ENCODE peak calls at places on chromosomes 5 and 9, in four cellular contexts. Z is H1, U is HCT116, F is HepG2. W is an unnamed sample.

GRCh38 chr5:138641547-138642298 is 66.5 kb upstream of the HSPA9 start:
- DNase-seq in Z (peak; percentile 98), U (peak; percentile 48), F (peak; percentile 50), W (peak; percentile 74)

GRCh38 chr9:975740-976257 is 656 bp upstream of the DMRT3 start:
- DNase-seq in Z (no peak), U (no peak), F (no peak), W (no peak)

GRCh38 chr5:3343211-3343610 is 252.4 kb upstream of the IRX1 start:
- DNase-seq in F (no peak), Z (no peak), U (no peak), W (no peak)

GRCh38 chr5:58241383-58241782 is 218.5 kb downstream of the PLK2 start:
- DNase-seq in F (no peak), Z (no peak), U (no peak), W (no peak)

GRCh38 chr5:29001666-29002065 is 1963.3 kb upstream of the CDH9 start:
- DNase-seq in F (no peak), U (no peak), Z (no peak), W (no peak)

GRCh38 chr9:128553695-128554094 is 1.3 kb downstream of the SPTAN1 start:
- DNase-seq in F (no peak), U (no peak), Z (no peak), W (no peak)

GRCh38 chr5:5492087-5492933 is 69.8 kb downstream of the ICE1 start:
- DNase-seq in U (peak; percentile 57), F (peak; percentile 54), Z (no peak), W (peak; percentile 81)

GRCh38 chr9:133111461-133112360 is 9.3 kb downstream of the RALGDS start:
- DNase-seq in F (no peak), Z (no peak), U (no peak), W (no peak)

GRCh38 chr5:88480245-88480644 is 211.6 kb upstream of the TMEM161B start:
- DNase-seq in Z (no peak), U (no peak), F (no peak), W (peak; percentile 4)

DNA sequence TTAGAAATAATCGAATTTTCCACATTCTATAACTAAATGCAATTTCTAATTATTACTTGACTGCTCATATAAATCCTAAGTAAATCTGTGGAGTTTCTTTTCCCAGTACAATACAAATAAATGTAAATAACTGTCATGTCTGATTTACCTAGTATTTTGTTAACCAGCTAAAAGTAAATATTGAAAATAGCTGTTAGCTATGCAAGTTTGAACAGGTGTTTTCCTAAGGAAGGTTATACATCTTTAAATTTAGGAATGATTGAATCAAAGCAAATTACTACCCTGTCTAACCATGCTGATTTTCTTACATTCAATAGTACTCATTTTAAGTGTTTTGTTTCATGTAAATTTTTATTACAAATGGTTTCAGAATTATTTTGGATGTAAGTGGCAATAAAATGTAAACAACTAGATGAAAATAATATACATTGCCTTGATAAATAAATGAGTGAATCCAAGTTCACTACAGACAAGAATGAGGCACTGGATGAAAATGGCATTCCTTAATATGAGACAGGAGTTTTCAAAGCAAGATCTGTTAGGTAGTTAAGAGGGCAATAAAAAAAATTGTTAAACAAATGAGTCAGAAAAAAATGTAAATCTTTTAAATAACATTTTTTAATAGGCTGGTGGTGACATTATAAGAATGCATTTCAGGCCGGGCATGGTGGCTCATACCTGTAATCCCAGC is 15.8 kb downstream of the MCIDAS start:
- DNase-seq in Z (no peak), U (no peak), F (no peak), W (no peak)
- TF ChIP-seq YY1 in Z (no peak), U (no peak), F (no peak), W (no peak)

GRCh38 chr5:55172051-55172899 is 702 bp downstream of the CDC20B start:
- DNase-seq in F (peak; percentile 80), Z (no peak), U (peak; percentile 85), W (peak; percentile 79)
- TF ChIP-seq YY1 in F (no peak), Z (no peak), U (no peak), W (no peak)

GRCh38 chr5:107696071-107696470 is 25.3 kb upstream of the EFNA5 start:
- DNase-seq in U (no peak), Z (no peak), F (no peak), W (no peak)
- TF ChIP-seq YY1 in U (no peak), Z (no peak), F (no peak), W (no peak)

DNA sequence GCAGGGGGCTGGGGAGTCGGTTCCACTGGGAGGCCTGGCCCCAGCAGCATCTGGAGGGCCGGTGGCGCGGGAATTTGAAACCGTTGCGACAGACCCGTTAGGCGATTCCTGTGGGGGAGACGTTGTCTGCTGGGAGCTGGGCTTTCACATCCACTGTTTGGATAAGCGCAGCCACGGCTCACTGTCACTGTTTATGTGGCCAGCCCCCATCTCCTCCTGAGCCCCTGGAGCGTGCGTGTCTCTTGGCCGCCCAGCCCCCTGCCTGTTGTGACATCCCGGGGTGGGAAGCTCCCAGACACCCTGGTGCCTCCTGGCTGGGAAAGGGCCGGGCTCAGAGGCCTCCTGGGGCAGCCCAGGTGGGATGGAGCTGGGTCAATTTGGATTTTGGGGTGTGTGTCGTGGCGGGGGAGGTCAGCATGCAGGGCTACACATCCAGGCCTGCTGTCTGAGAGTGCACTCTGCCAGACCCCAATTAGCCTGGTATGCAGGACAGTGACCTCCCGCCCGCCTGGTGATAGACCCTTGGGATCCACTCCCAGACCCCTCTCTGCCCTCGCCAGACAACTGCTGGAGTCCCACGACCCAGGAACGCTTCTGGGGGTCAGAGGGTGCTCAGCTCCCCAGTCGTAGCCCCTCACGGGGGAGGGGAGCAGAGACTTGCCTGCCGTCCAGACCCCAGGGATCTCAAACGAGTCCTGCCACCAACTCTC is 62.0 kb upstream of the RNU6ATAC start:
- DNase-seq in F (peak; percentile 83), U (no peak), Z (no peak), W (no peak)
- TF ChIP-seq YY1 in F (no peak), U (no peak), Z (no peak), W (no peak)

GRCh38 chr5:71925608-71926091 is 181.6 kb upstream of the MAP1B start:
- DNase-seq in F (no peak), U (no peak), Z (no peak), W (no peak)

GRCh38 chr5:71924980-71925379 is 182.3 kb upstream of the MAP1B start:
- DNase-seq in U (no peak), F (no peak), Z (no peak), W (no peak)

GRCh38 chr5:71923755-71924154 is 183.5 kb upstream of the MAP1B start:
- DNase-seq in Z (no peak), F (no peak), U (no peak), W (no peak)

GRCh38 chr5:71922584-71923106 is 184.6 kb upstream of the MAP1B start:
- DNase-seq in F (peak; percentile 3), U (peak; percentile 85), Z (no peak), W (no peak)

GRCh38 chr5:71924325-71924724 is 182.9 kb upstream of the MAP1B start:
- DNase-seq in Z (no peak), U (no peak), F (no peak), W (no peak)
- TF ChIP-seq YY1 in Z (no peak), U (no peak), F (no peak), W (no peak)

GRCh38 chr5:446864-447263 is 3.9 kb downstream of the EXOC3 start:
- DNase-seq in F (peak; percentile 42), Z (no peak), U (peak; percentile 24), W (peak; percentile 58)
- TF ChIP-seq YY1 in F (no peak), Z (no peak), U (no peak), W (no peak)

DNA sequence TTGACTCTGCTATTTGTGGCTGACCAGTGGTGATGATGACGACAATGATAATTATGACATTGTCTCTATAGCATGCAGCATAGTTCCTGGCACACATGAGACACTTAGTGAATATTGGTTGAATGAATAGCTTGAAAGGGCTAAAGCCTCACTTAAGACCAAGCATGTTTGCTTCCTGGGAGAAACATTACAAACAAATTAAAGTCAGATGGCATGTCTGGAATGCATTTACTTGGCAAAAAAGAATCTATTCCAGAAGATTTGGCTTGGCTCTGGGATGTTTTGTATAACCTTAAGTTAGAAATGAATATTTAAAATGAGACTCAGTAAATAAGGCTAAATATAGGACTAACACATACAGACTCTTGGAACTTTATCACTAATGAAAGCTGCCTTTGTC is 21.6 kb downstream of the GAS1 start:
- DNase-seq in U (no peak), F (no peak), Z (no peak), W (no peak)
- TF ChIP-seq YY1 in U (no peak), F (no peak), Z (no peak), W (no peak)

DNA sequence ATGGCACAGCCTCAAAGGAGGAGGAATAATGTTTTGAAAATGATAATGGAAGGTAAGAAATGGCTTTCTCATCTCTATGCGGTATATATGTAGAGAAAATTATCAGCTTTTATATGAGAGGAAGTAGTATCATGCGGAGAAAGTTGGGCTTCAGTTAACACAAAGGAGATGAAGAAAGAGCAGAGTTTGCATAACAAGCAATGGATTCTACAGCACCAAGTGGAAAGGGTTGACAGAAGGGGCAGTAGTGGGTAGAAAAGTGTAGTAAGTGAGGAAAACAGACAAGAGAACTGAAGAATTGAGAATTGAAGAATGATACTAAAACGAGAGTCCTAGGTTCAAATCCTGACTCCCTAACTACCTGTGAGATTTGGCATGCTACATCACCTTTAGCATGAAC is 51.0 kb downstream of the GNG10 start:
- DNase-seq in F (no peak), Z (no peak), U (no peak), W (no peak)
- TF ChIP-seq YY1 in F (no peak), Z (no peak), U (no peak), W (no peak)

DNA sequence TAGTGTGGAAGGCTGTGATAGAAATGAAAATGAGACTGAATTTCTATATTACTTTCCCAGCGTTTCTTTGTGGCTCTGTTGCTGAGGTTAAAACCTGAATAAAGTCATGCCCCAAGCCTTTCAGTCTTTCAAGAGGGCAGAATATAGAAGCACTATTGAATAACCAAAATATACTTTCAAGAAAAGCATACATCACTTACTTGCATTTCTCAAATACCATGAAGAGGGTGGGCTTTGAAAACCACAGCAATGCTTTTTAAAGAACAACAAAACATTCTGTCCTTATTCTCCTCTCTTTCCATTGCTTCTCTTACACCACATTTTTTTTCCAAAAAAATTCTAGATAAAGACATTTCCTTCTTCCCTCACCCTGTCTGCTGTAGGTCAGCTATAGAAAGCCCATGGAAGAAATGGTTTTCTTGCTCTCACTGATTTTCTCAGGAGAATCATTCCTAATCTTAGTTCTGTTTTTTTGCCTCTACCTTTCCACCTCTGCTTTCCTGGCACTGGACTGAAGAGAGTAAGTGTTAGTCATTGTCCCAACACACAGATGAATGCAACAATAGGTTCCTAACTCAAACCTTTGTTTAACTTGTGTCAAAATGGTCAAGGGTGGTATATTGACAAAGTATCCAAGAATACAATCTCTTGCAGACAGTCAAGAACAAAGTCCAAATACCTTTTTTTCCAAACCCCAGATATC is 51.6 kb downstream of the NUDT12 start:
- DNase-seq in F (peak; percentile 60), U (no peak), Z (no peak), W (no peak)
- TF ChIP-seq YY1 in F (no peak), U (no peak), Z (no peak), W (no peak)